ENCODE peak calls at places on chromosomes 4 and X, in five cellular contexts. I is astrocyte, A is endothelial cell, G is heart left ventricle, X is ovary. E is an unnamed sample.

GRCh38 chrX:118251251-118251650 is 94.7 kb upstream of the WDR44 start:
- DNase-seq in G (no peak), X (no peak), A (no peak), I (peak), E (no peak)

GRCh38 chr4:8917868-8918783 is 46.5 kb upstream of the HMX1 start:
- DNase-seq in I (no peak), A (peak), X (no peak), G (peak), E (peak)

GRCh38 chrX:115563633-115564182 is 2.7 kb downstream of the PLS3 start:
- DNase-seq in G (no peak), A (no peak), X (no peak), I (no peak), E (no peak)

GRCh38 chr4:187128971-187129370 is 405.3 kb upstream of the FAT1 start:
- DNase-seq in G (no peak), A (no peak), X (no peak), I (peak), E (no peak)

GRCh38 chr4:88818650-88819470 is 121.2 kb upstream of the NAP1L5 start:
- DNase-seq in G (peak), X (peak), A (peak), I (no peak), E (peak)

GRCh38 chr4:186621959-186622553 is 66.7 kb upstream of the MTNR1A start:
- DNase-seq in X (no peak), I (peak), A (no peak), G (no peak), E (no peak)

GRCh38 chrX:15564981-15565579 is 35.7 kb downstream of the ACE2 start:
- DNase-seq in X (peak), I (peak), A (peak), G (peak), E (peak)

GRCh38 chr4:151117371-151117962 is 18.0 kb downstream of the RPS3A start:
- DNase-seq in G (peak), X (peak), A (peak), I (peak), E (peak)

GRCh38 chr4:13331827-13332226 is 152.3 kb downstream of the RAB28 start:
- DNase-seq in I (no peak), G (no peak), X (no peak), A (no peak), E (no peak)

GRCh38 chr4:136768925-136769275 is 763.4 kb downstream of the PCDH18 start:
- DNase-seq in X (no peak), I (no peak), A (no peak), G (no peak), E (peak)

GRCh38 chr4:186144596-186145569 is 40.4 kb downstream of the FAM149A start:
- DNase-seq in G (peak), X (peak), I (peak), A (peak), E (peak)

GRCh38 chrX:45515262-45516215 is 314.9 kb upstream of the DIPK2B start:
- DNase-seq in G (peak), I (peak), A (peak), X (peak), E (no peak)

GRCh38 chrX:94551831-94552230 is 877.8 kb downstream of the FAM133A start:
- DNase-seq in A (no peak), G (no peak), X (no peak), I (no peak), E (no peak)

GRCh38 chrX:100512471-100512870 is 72.3 kb upstream of the TNMD start:
- DNase-seq in G (no peak), A (no peak), I (no peak), X (no peak), E (no peak)

GRCh38 chr4:3822230-3822947 is 56.2 kb downstream of the ADRA2C start:
- DNase-seq in X (no peak), I (no peak), G (no peak), A (no peak), E (no peak)

GRCh38 chr4:60729194-60729593 is 470.9 kb upstream of the ADGRL3 start:
- DNase-seq in I (peak), X (no peak), A (no peak), G (no peak), E (no peak)

GRCh38 chr4:23789765-23790164 is 100.1 kb downstream of the PPARGC1A start:
- DNase-seq in A (no peak), G (peak), I (peak), X (peak), E (no peak)

DNA sequence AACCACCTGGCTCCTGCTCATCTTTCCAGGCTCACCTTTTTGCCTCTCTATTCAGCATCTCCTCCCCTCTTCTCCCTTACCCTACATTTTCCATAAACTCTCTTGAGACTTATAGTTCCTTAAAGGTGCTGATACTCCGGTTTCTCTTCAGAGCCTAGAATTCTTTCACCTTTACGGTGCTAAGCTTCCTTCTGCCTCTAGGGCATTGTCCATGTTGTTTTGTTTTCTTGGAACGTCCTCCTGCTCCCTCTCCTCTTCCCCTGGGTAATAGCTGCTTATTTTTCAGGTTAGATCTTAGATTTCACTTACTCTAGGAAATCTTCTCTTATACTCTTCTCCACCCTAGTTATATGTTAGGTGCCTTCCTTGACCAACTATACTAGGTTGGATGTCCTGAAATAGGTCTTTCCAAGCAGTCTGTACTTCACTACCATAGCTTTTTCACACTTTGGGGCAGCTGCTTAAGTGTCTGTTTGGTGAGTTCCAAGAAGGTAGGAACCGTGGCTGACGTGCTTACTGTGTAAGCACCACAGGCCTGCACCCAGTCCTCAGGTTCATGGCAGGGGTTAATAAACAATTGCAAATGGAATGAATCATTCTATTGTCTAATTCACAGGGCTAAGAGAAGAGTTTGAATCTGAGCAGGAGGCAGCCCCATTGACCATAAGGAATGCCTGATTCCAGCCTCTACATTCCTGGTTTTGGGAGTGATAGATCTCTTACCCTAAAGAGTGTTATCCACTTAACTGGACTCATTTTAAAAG is 227.5 kb downstream of the MGST2 start:
- DNase-seq in A (no peak), I (peak), G (no peak), X (no peak), E (no peak)
- TF ChIP-seq CTCF in A (no peak), I (no peak), G (no peak), X (no peak), E (no peak)

GRCh38 chr4:76200771-76201224 is 12.8 kb downstream of the SCARB2 start:
- DNase-seq in A (no peak), I (no peak), X (no peak), G (no peak), E (no peak)

GRCh38 chr4:76197971-76198410 is 15.6 kb downstream of the SCARB2 start:
- DNase-seq in A (peak), X (peak), I (peak), G (peak), E (peak)

GRCh38 chr4:76197001-76197743 is 16.5 kb downstream of the SCARB2 start:
- DNase-seq in X (peak), I (peak), G (no peak), A (no peak), E (no peak)

GRCh38 chr4:76198411-76199237 is 15.0 kb downstream of the SCARB2 start:
- DNase-seq in A (peak), X (peak), I (peak), G (peak), E (peak)

GRCh38 chr4:76199664-76200211 is 13.9 kb downstream of the SCARB2 start:
- DNase-seq in I (peak), A (no peak), X (no peak), G (no peak), E (no peak)
- TF ChIP-seq CTCF in I (no peak), A (no peak), X (no peak), G (no peak), E (no peak)

DNA sequence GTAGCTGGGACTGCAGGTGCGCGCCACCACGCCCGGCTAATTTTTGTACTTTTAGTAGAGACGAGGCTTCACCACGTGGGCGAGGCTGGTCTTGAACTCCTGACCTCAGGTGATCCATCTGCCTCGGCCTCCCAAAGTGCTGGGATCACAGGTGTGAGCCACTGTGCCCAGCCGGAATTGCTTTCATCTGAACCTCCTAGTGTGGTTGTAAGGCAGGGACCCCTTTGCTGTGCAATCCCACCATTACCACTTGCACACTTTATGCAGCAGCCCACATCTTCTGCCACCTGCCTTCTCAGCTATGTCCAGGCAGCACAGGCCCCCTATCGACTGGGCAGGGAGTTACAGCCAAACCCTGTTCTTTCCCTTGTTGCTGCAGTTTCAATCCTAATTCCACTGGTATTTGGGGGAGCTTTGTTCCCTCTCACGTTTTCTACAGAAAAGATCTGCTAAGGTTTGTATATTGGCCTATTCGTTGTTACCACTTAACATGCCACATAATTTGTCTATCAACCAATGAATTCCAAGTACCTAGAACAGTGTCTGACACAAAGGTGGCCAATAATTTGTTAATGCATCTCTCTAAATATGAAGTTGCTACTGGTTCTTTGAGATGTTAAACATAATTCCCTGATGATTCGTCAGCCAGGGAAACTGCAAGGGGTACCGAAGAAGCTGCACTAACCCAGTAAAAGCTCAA is 6.5 kb downstream of the RPL39 start:
- DNase-seq in X (no peak), A (peak), I (no peak), G (no peak), E (peak)
- TF ChIP-seq CTCF in X (no peak), A (peak), I (peak), G (peak), E (peak)

GRCh38 chrX:25851141-25851540 is 287.0 kb upstream of the MAGEB18 start:
- DNase-seq in X (no peak), G (no peak), I (no peak), A (no peak), E (no peak)
- TF ChIP-seq CTCF in X (no peak), G (no peak), I (no peak), A (no peak), E (no peak)

GRCh38 chrX:133403984-133404383 is 11.3 kb downstream of the GPC4 start:
- DNase-seq in I (no peak), A (no peak), G (no peak), X (no peak), E (no peak)
- TF ChIP-seq CTCF in I (no peak), A (no peak), G (no peak), X (no peak), E (no peak)

DNA sequence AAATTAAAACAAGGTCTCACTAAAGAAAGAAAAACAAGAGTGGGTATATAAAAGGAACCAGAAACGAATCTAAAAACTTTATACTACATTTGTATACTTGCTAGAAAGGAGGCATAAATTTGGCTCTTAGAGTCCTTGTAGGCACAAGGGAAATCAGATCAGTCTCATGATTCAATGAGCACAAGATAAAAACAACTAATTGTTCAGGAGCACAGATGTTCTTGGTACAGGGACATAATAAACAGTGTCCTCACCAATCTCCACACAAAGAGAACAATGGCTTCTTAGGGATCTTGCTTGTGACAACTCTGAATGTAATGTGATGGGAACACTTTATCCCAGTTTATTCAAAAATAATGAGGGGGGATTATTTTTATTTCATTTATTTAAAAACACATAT is 28.3 kb downstream of the TMEM144 start:
- DNase-seq in I (no peak), G (no peak), A (no peak), X (no peak), E (no peak)
- TF ChIP-seq CTCF in I (no peak), G (no peak), A (no peak), X (no peak), E (no peak)

GRCh38 chrX:53440631-53441517 is 6.7 kb upstream of the HSD17B10 start:
- DNase-seq in A (peak), X (peak), G (peak), I (peak), E (peak)

GRCh38 chrX:53438832-53439230 is 4.7 kb upstream of the HSD17B10 start:
- DNase-seq in I (no peak), A (no peak), X (no peak), G (no peak), E (no peak)

GRCh38 chrX:53442322-53442631 is 8.1 kb upstream of the HSD17B10 start:
- DNase-seq in A (no peak), I (no peak), X (no peak), G (no peak), E (no peak)

GRCh38 chrX:53440101-53440500 is 5.9 kb upstream of the HSD17B10 start:
- DNase-seq in X (no peak), A (no peak), G (no peak), I (no peak), E (no peak)

DNA sequence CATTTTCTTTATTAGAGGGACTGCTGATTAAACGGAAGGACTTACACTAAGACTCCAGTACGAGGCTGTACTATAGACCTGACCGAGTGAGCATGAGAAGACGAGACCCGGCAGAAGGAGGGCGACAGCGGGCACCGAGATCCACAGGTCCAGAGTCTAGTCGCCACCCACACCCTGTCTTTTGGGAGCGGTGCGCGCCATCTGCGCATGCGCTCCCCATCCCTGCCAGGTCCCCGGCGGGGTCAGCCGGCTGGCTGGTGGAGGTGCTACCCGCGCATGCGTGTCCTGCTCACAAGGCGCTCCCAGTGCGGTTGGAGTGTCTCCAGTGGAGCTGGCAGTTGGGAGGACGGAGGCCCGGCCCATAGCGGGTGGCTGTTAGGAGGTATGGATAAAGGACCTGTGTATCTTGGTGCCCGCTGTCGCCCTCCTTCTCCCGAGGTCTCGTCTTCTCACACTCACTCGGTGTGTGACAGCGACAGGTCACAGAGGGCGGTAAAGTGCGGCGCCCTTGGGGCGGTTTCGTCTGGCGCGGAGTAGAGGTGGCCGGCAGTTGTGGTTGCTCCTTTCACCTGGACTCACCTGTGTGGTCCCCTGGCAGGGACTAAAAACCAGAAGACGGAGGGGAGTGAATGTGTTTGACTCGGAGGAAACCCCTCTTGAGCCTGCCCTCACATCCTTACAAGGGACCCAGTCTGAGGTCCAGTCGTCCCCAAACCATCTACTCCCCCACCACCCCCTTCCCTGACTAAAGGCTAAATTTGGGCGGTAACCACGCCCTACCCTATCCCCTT is 7.6 kb upstream of the HSD17B10 start:
- DNase-seq in X (peak), I (peak), G (peak), A (peak), E (peak)
- TF ChIP-seq CTCF in X (no peak), I (no peak), G (no peak), A (no peak), E (no peak)

GRCh38 chr4:1345905-1346780 is 865 bp upstream of the UVSSA start:
- DNase-seq in X (peak), I (no peak), A (peak), G (peak), E (peak)
- TF ChIP-seq CTCF in X (no peak), I (no peak), A (no peak), G (peak), E (no peak)

GRCh38 chr4:110586137-110586850 is 36.6 kb downstream of the PITX2 start:
- DNase-seq in X (no peak), G (no peak), I (peak), A (no peak), E (no peak)
- TF ChIP-seq CTCF in X (no peak), G (peak), I (peak), A (no peak), E (peak)

E was measured in nephron progenitor cell.